ENCODE peak calls at places on chromosomes 12 and 14, in four cellular contexts. J is AG09319; E is CD8-positive, alpha-beta T cell; N is NCI-H146. K is an unnamed sample.

GRCh38 chr12:59649203-59649602 is 53.4 kb downstream of the SLC16A7 start:
- DNase-seq in J (peak), N (no peak), E (no peak), K (no peak)

GRCh38 chr12:110743571-110744093 is 941 bp upstream of the PPP1CC start:
- DNase-seq in E (no peak), J (no peak), N (peak), K (no peak)

GRCh38 chr12:118480235-118480634 is 103.9 kb downstream of the SUDS3 start:
- DNase-seq in E (no peak), N (no peak), J (no peak), K (no peak)

GRCh38 chr14:23579739-23580138 is 1.1 kb upstream of the JPH4 start:
- DNase-seq in E (no peak), N (no peak), J (no peak), K (no peak)

GRCh38 chr12:87820524-87821194 is 208.5 kb downstream of the C12orf50 start:
- DNase-seq in J (no peak), N (no peak), E (no peak), K (no peak)

GRCh38 chr12:46918631-46919030 is 92.8 kb upstream of the SLC38A4 start:
- DNase-seq in N (no peak), E (no peak), J (no peak), K (no peak)

GRCh38 chr12:107580750-107581529 is 104.7 kb upstream of the PWP1 start:
- DNase-seq in N (no peak), J (no peak), E (no peak), K (no peak)

GRCh38 chr12:25959069-25959961 is 833 bp downstream of the RASSF8 start:
- DNase-seq in E (no peak), N (no peak), J (peak), K (no peak)

GRCh38 chr14:67477926-67478915 is 10.3 kb downstream of the TMEM229B start:
- DNase-seq in J (no peak), N (no peak), E (no peak), K (peak)

GRCh38 chr14:98325761-98326160 is 946.2 kb downstream of the BCL11B start:
- DNase-seq in J (no peak), N (no peak), E (no peak), K (no peak)

GRCh38 chr14:30621354-30621953 is 665 bp upstream of the SCFD1 start:
- DNase-seq in E (no peak), N (no peak), J (no peak), K (peak)

GRCh38 chr12:60100150-60100549 is 504.3 kb downstream of the SLC16A7 start:
- DNase-seq in J (no peak), N (no peak), E (no peak), K (no peak)

GRCh38 chr14:36647827-36648753 is 13.6 kb upstream of the PAX9 start:
- DNase-seq in E (no peak), N (peak), J (no peak), K (peak)

GRCh38 chr14:92203116-92203515 is 81.3 kb downstream of the CPSF2 start:
- DNase-seq in J (no peak), N (no peak), E (no peak), K (no peak)

GRCh38 chr14:105013150-105013787 is 7.6 kb downstream of the CDCA4 start:
- DNase-seq in E (no peak), N (no peak), J (no peak), K (no peak)